ENCODE peak calls at places on chromosomes 2 and 18, in five cellular contexts. F is COLO829; Z is T follicular helper cell; G is Peyer's patch; K is activated CD4-positive, alpha-beta T cell treated with anti-CD3 and anti-CD28 coated beads, Interleukin-2, amount 10 ng/mL, durations not matched to agents 24 days and 14 days. B is an unnamed sample.

GRCh38 chr2:57190007-57190406 is 856.6 kb upstream of the VRK2 start:
- DNase-seq in G (no peak), Z (no peak), F (no peak), K (no peak), B (no peak)

GRCh38 chr2:236774171-236774570 is 204.5 kb downstream of the ACKR3 start:
- DNase-seq in K (no peak), Z (no peak), F (no peak), G (no peak), B (no peak)

GRCh38 chr18:76764296-76764901 is 58.0 kb upstream of the ZNF236 start:
- DNase-seq in Z (no peak), F (no peak), K (no peak), G (no peak), B (no peak)

GRCh38 chr2:44360749-44361329 is 455 bp downstream of the PREPL start:
- DNase-seq in F (peak; percentile 14), G (no peak), Z (no peak), K (no peak), B (no peak)

GRCh38 chr2:64808092-64808491 is 154.4 kb upstream of the SERTAD2 start:
- DNase-seq in K (no peak), F (no peak), Z (no peak), G (no peak), B (no peak)

GRCh38 chr2:15177103-15177502 is 384.0 kb downstream of the NBAS start:
- DNase-seq in K (peak; percentile 89), F (no peak), G (no peak), Z (peak; percentile 30), B (no peak)

GRCh38 chr18:5422626-5423025 is 121.2 kb downstream of the EPB41L3 start:
- DNase-seq in G (no peak), F (no peak), Z (no peak), K (no peak), B (no peak)

GRCh38 chr2:206164261-206164862 is 4.7 kb downstream of the EEF1B2 start:
- DNase-seq in G (peak; percentile 63), F (peak; percentile 51), Z (peak; percentile 30), K (peak; percentile 82), B (peak; percentile 56)

GRCh38 chr2:191554240-191554639 is 123.7 kb upstream of the NABP1 start:
- DNase-seq in G (no peak), Z (no peak), F (no peak), K (no peak), B (no peak)

GRCh38 chr2:161017780-161018440 is 142.3 kb upstream of the TANK start:
- DNase-seq in Z (no peak), F (peak; percentile 50), K (no peak), G (no peak), B (no peak)

GRCh38 chr18:8949206-8949605 is 153.3 kb upstream of the NDUFV2 start:
- DNase-seq in G (no peak), Z (no peak), F (no peak), K (no peak), B (no peak)

GRCh38 chr2:213500881-213501280 is 216.6 kb downstream of the SPAG16 start:
- DNase-seq in F (no peak), K (no peak), Z (no peak), G (no peak), B (no peak)

GRCh38 chr2:196263181-196263747 is 91.9 kb upstream of the STK17B start:
- DNase-seq in F (peak; percentile 52), K (peak; percentile 89), Z (peak; percentile 26), G (peak; percentile 70), B (peak; percentile 90)

GRCh38 chr2:43324589-43325447 is 98.4 kb upstream of the ZFP36L2 start:
- DNase-seq in Z (no peak), G (no peak), F (peak; percentile 90), K (no peak), B (no peak)

GRCh38 chr2:20682166-20682565 is 15.2 kb downstream of the GDF7 start:
- DNase-seq in K (peak; percentile 58), Z (no peak), G (no peak), F (no peak), B (no peak)

GRCh38 chr2:179344280-179344961 is 79.8 kb upstream of the SESTD1 start:
- DNase-seq in G (no peak), K (no peak), Z (no peak), F (peak; percentile 33), B (no peak)

GRCh38 chr2:99552529-99552928 is 62.7 kb upstream of the REV1 start:
- DNase-seq in G (no peak), Z (no peak), K (no peak), F (no peak), B (no peak)

GRCh38 chr2:120737802-120738516 is 2.3 kb downstream of the GLI2 start:
- DNase-seq in F (no peak), Z (no peak), G (peak; percentile 42), K (no peak), B (no peak)

GRCh38 chr2:105974800-105975199 is 219.3 kb downstream of the UXS1 start:
- DNase-seq in F (no peak), G (no peak), K (no peak), Z (no peak), B (no peak)

GRCh38 chr2:84995826-84996225 is 24.9 kb downstream of the KCMF1 start:
- DNase-seq in G (no peak), F (no peak), Z (no peak), K (no peak), B (no peak)

GRCh38 chr18:9708057-9708881 is at the start of gene RAB31:
- DNase-seq in K (peak; percentile 67), Z (no peak), F (no peak), G (peak; percentile 78), B (peak; percentile 65)

GRCh38 chr2:215528555-215528954 is 92.7 kb upstream of the FN1 start:
- DNase-seq in F (peak; percentile 74), G (no peak), Z (no peak), K (no peak), B (no peak)

GRCh38 chr2:12649602-12650400 is 66.9 kb upstream of the TRIB2 start:
- DNase-seq in F (no peak), G (no peak), Z (no peak), K (no peak), B (no peak)

GRCh38 chr2:44130441-44130840 is 38.2 kb upstream of the PPM1B start:
- DNase-seq in K (no peak), F (no peak), G (no peak), Z (no peak), B (peak; percentile 63)

B was measured in NB4.